ENCODE peak calls at places on chromosomes 12 and 14, in four cellular contexts. E is PC-3, I is GM23338, R is transverse colon. F is an unnamed sample.

GRCh38 chr14:66638688-66639087 is 130.7 kb downstream of the GPHN start:
- DNase-seq in E (peak; percentile 61), I (no peak), R (no peak), F (no peak)

GRCh38 chr12:28844718-28845117 is 304.4 kb upstream of the FAR2 start:
- DNase-seq in E (no peak), I (no peak), R (no peak), F (no peak)

GRCh38 chr14:101191086-101191881 is 287.8 kb upstream of the RTL1 start:
- DNase-seq in E (no peak), I (no peak), R (no peak), F (no peak)

GRCh38 chr12:89351489-89352241 is 636 bp downstream of the DUSP6 start:
- DNase-seq in E (no peak), I (no peak), R (peak; percentile 47), F (peak; percentile 33)

GRCh38 chr14:67133595-67134441 is 55.4 kb upstream of the GARIN2 start:
- DNase-seq in E (no peak), I (peak; percentile 24), R (no peak), F (no peak)

GRCh38 chr14:36317650-36318049 is 2.8 kb downstream of the MBIP start:
- DNase-seq in E (peak; percentile 82), I (no peak), R (no peak), F (no peak)

GRCh38 chr14:81273521-81273920 is 52.8 kb upstream of the GTF2A1 start:
- DNase-seq in E (no peak), I (peak; percentile 31), R (no peak), F (no peak)

GRCh38 chr14:31280132-31280870 is 72.7 kb upstream of the HECTD1 start:
- DNase-seq in E (no peak), I (no peak), R (no peak), F (no peak)

GRCh38 chr12:27261866-27262265 is 17.8 kb downstream of the STK38L start:
- DNase-seq in E (peak; percentile 77), I (no peak), R (no peak), F (no peak)

GRCh38 chr12:990308-990648 is 745 bp upstream of the ERC1 start:
- DNase-seq in E (peak; percentile 41), I (peak; percentile 59), R (peak; percentile 72), F (peak; percentile 44)

GRCh38 chr12:989751-990278 is 1.2 kb upstream of the ERC1 start:
- DNase-seq in E (peak; percentile 56), I (no peak), R (peak; percentile 13), F (no peak)

GRCh38 chr12:991350-992278 is 591 bp downstream of the ERC1 start:
- DNase-seq in E (peak; percentile 17), I (peak; percentile 68), R (peak; percentile 35), F (no peak)

GRCh38 chr12:989051-989450 is 2.0 kb upstream of the ERC1 start:
- DNase-seq in E (no peak), I (no peak), R (no peak), F (no peak)

DNA sequence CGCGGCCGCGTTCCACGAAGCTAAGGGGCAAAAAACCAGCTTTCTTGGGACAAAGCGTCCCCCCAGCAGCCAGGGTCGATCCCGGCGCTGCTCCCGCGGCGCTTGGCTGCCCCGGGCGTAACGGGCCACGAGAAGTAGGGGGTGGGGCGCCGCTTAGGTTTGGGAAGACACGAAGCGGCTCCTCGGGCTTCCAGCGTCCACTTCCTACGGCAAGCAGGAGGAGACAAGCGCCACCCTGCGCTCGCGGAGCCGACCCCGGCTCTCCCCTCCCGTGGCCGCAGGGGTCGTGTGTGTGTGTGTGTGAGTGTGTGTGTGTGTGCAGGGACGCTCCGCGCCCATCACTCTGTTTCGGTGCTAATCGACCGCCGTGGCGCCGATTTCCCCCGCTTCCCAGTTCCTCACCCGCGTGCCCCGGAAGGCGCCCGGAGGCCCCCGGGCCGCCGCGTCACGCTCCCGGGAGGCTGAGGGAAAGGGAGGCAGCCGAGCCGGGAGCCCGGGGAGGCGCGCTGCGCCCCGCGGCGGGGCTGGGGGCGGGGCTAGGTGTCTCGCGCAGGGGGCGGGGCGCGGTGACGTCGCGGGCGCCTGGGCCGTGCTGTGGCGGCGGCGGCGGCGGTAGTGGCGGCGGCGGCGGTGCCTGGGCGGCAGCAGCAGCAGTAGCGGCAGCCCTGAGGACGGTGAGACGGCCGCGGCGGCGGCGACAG is at the start of gene ERC1:
- DNase-seq in E (peak; percentile 73), I (peak; percentile 87), R (peak; percentile 91), F (peak; percentile 86)
- TF ChIP-seq CTCF in E (no peak), I (peak; percentile 12), R (peak; percentile 33), F (no peak)

GRCh38 chr12:109951751-109952150 is 44.4 kb downstream of the GIT2 start:
- DNase-seq in E (peak; percentile 84), I (no peak), R (no peak), F (no peak)

GRCh38 chr12:109952160-109952858 is 43.9 kb downstream of the GIT2 start:
- DNase-seq in E (no peak), I (no peak), R (no peak), F (no peak)

GRCh38 chr12:109951136-109951535 is 45.0 kb downstream of the GIT2 start:
- DNase-seq in E (peak; percentile 82), I (no peak), R (no peak), F (no peak)

GRCh38 chr12:109953656-109954055 is 42.5 kb downstream of the GIT2 start:
- DNase-seq in E (no peak), I (no peak), R (no peak), F (no peak)

GRCh38 chr12:109952873-109953272 is 43.3 kb downstream of the GIT2 start:
- DNase-seq in E (no peak), I (no peak), R (no peak), F (no peak)
- H3K27ac ChIP-seq in E (no peak overlapping the region), I (no peak overlapping the region), R (no peak overlapping the region), F (no peak overlapping the region)

GRCh38 chr12:18805516-18806248 is 67.8 kb downstream of the CAPZA3 start:
- DNase-seq in E (no peak), I (peak; percentile 69), R (no peak), F (no peak)
- TF ChIP-seq CTCF in E (peak; percentile 25), I (peak; percentile 62), R (no peak), F (no peak)

DNA sequence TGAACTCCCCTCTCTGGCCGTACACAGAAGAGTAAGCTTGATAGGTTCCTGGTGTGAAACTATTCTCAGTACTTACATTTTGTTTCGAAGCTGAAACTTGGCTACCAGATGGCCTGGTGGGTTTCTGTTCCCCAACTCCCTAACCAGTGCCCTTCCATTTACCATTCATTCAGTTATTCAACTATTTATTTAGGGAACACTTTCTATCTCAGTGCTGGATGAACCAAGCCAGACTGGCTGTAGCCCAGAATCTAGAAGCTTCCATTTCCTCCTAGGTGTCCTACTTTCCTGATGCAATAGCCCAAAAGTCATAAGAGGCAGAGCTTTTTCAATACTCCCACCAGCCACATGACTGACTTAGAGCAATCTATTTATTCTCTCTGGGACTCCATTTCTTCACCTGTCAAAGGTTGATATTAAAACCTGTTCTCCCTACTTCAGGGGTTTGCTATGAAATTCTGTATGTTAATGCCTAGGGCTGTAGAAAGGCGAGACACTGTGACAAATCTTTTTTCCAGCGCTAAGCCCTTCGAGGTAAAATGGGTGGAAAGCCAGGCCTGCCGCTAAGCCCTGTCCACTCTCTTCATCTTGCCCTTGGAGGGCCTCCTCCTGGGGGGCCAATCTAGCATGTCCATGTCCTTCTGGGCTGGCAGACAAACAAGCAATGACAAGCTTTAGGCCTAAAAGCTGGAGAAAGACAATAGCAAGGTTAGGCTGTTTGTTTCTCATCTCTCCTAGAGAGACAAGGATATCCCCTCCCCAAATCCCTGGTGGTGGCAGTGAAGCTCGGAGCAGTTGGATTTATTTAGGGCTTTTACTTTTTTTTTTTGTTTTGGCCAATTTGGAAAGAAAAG is 8.2 kb upstream of the IRF2BPL start:
- DNase-seq in E (peak; percentile 46), I (no peak), R (no peak), F (no peak)
- H3K27ac ChIP-seq in E (peak overlapping the region; percentile 94), I (peak overlapping the region; percentile 62), R (peak overlapping the region; percentile 100), F (peak overlapping the region; percentile 40)

F was measured in CD4-positive, alpha-beta T cell.